ENCODE peak calls at places on chromosomes 4 and X, in nine cellular contexts. X, L, C, D, T, Z, G, S and K are unnamed samples.

GRCh38 chrX:17591741-17592110 is 145.6 kb upstream of the SCML1 start:
- DNase-seq in X (peak), L (peak), C (no peak), D (no peak), T (peak), Z (no peak), G (no peak), S (no peak), K (no peak)

GRCh38 chr4:105895609-105896460 is 564 bp downstream of the NPNT start:
- DNase-seq in X (no peak), L (no peak), C (no peak), D (peak), T (peak), Z (peak), G (peak), S (no peak), K (no peak)

GRCh38 chr4:105551968-105552746 is at the start of gene ARHGEF38:
- DNase-seq in X (peak), L (no peak), C (no peak), D (peak), T (no peak), Z (peak), G (no peak), S (no peak), K (no peak)

GRCh38 chrX:136318895-136319597 is 18.3 kb downstream of the ADGRG4 start:
- DNase-seq in X (no peak), L (no peak), C (no peak), D (no peak), T (no peak), Z (no peak), G (no peak), S (no peak), K (no peak)

GRCh38 chrX:39859991-39860861 is 237.5 kb downstream of the BCOR start:
- DNase-seq in X (peak), L (no peak), C (peak), D (peak), T (no peak), Z (no peak), G (peak), S (no peak), K (peak)

GRCh38 chr4:7518871-7519637 is 84.3 kb upstream of the PSAPL1 start:
- DNase-seq in X (no peak), L (no peak), C (no peak), D (peak), T (no peak), Z (peak), G (no peak), S (no peak), K (no peak)

GRCh38 chr4:149781150-149781549 is 34.5 kb downstream of the IQCM start:
- DNase-seq in X (peak), L (peak), C (no peak), D (no peak), T (no peak), Z (no peak), G (no peak), S (no peak), K (no peak)

GRCh38 chr4:21529214-21529613 is 419.4 kb downstream of the KCNIP4 start:
- DNase-seq in X (no peak), L (no peak), C (no peak), D (no peak), T (no peak), Z (no peak), G (no peak), S (no peak), K (no peak)